ENCODE peak calls at places on chromosomes 16 and 17, in four cellular contexts. One of them, this sample, is unnamed.

GRCh38 chr17:6928193-6928592 is 67.7 kb upstream of the ALOX12 start:
- DNase-seq in stimulated activated CD8-positive, alpha-beta memory T cell treated with anti-CD3 and anti-CD28 coated beads, Interleukin-15, amount 100 ng/mL, for 24 hours: no peak
- DNase-seq in activated T-helper 1 cell treated with anti-CD3 and anti-CD28 coated beads, Interleukin-2, amount 50 U/mL, for 16 hours: no peak
- DNase-seq in esophagus squamous epithelium: no peak
- DNase-seq in this sample: no peak

GRCh38 chr17:19900809-19901208 is 33.1 kb upstream of the ULK2 start:
- DNase-seq in stimulated activated CD8-positive, alpha-beta memory T cell treated with anti-CD3 and anti-CD28 coated beads, Interleukin-15, amount 100 ng/mL, for 24 hours: no peak
- DNase-seq in activated T-helper 1 cell treated with anti-CD3 and anti-CD28 coated beads, Interleukin-2, amount 50 U/mL, for 16 hours: no peak
- DNase-seq in esophagus squamous epithelium: no peak
- DNase-seq in this sample: no peak

GRCh38 chr17:74045608-74046007 is 157.9 kb upstream of the RPL38 start:
- DNase-seq in stimulated activated CD8-positive, alpha-beta memory T cell treated with anti-CD3 and anti-CD28 coated beads, Interleukin-15, amount 100 ng/mL, for 24 hours: no peak
- DNase-seq in activated T-helper 1 cell treated with anti-CD3 and anti-CD28 coated beads, Interleukin-2, amount 50 U/mL, for 16 hours: no peak
- DNase-seq in esophagus squamous epithelium: no peak
- DNase-seq in this sample: no peak

GRCh38 chr17:39485555-39485954 is 24.3 kb downstream of the CDK12 start:
- DNase-seq in stimulated activated CD8-positive, alpha-beta memory T cell treated with anti-CD3 and anti-CD28 coated beads, Interleukin-15, amount 100 ng/mL, for 24 hours: no peak
- DNase-seq in activated T-helper 1 cell treated with anti-CD3 and anti-CD28 coated beads, Interleukin-2, amount 50 U/mL, for 16 hours: no peak
- DNase-seq in esophagus squamous epithelium: no peak
- DNase-seq in this sample: no peak

GRCh38 chr17:38460716-38461650 is 32.7 kb downstream of the ARHGAP23 start:
- DNase-seq in stimulated activated CD8-positive, alpha-beta memory T cell treated with anti-CD3 and anti-CD28 coated beads, Interleukin-15, amount 100 ng/mL, for 24 hours: no peak
- DNase-seq in activated T-helper 1 cell treated with anti-CD3 and anti-CD28 coated beads, Interleukin-2, amount 50 U/mL, for 16 hours: no peak
- DNase-seq in esophagus squamous epithelium: no peak
- DNase-seq in this sample: no peak

GRCh38 chr16:75130150-75130771 is 13.7 kb upstream of the LDHD start:
- DNase-seq in stimulated activated CD8-positive, alpha-beta memory T cell treated with anti-CD3 and anti-CD28 coated beads, Interleukin-15, amount 100 ng/mL, for 24 hours: no peak
- DNase-seq in activated T-helper 1 cell treated with anti-CD3 and anti-CD28 coated beads, Interleukin-2, amount 50 U/mL, for 16 hours: no peak
- DNase-seq in esophagus squamous epithelium: no peak
- DNase-seq in this sample: no peak

GRCh38 chr17:78491236-78492115 is 85.7 kb downstream of the DNAH17 start:
- DNase-seq in stimulated activated CD8-positive, alpha-beta memory T cell treated with anti-CD3 and anti-CD28 coated beads, Interleukin-15, amount 100 ng/mL, for 24 hours: no peak
- DNase-seq in activated T-helper 1 cell treated with anti-CD3 and anti-CD28 coated beads, Interleukin-2, amount 50 U/mL, for 16 hours: no peak
- DNase-seq in esophagus squamous epithelium: no peak
- DNase-seq in this sample: no peak

GRCh38 chr17:39608601-39609000 is 881 bp upstream of the NEUROD2 start:
- DNase-seq in stimulated activated CD8-positive, alpha-beta memory T cell treated with anti-CD3 and anti-CD28 coated beads, Interleukin-15, amount 100 ng/mL, for 24 hours: no peak
- DNase-seq in activated T-helper 1 cell treated with anti-CD3 and anti-CD28 coated beads, Interleukin-2, amount 50 U/mL, for 16 hours: no peak
- DNase-seq in esophagus squamous epithelium: no peak
- DNase-seq in this sample: no peak

GRCh38 chr16:57846078-57846697 is 43.9 kb upstream of the KIFC3 start:
- DNase-seq in stimulated activated CD8-positive, alpha-beta memory T cell treated with anti-CD3 and anti-CD28 coated beads, Interleukin-15, amount 100 ng/mL, for 24 hours: no peak
- DNase-seq in activated T-helper 1 cell treated with anti-CD3 and anti-CD28 coated beads, Interleukin-2, amount 50 U/mL, for 16 hours: no peak
- DNase-seq in esophagus squamous epithelium: no peak
- DNase-seq in this sample: no peak

GRCh38 chr17:82963104-82963950 is 116.1 kb upstream of the METRNL start:
- DNase-seq in stimulated activated CD8-positive, alpha-beta memory T cell treated with anti-CD3 and anti-CD28 coated beads, Interleukin-15, amount 100 ng/mL, for 24 hours: no peak
- DNase-seq in activated T-helper 1 cell treated with anti-CD3 and anti-CD28 coated beads, Interleukin-2, amount 50 U/mL, for 16 hours: no peak
- DNase-seq in esophagus squamous epithelium: no peak
- DNase-seq in this sample: no peak

GRCh38 chr17:75909051-75909811 is 4.5 kb upstream of the MRPL38 start:
- DNase-seq in stimulated activated CD8-positive, alpha-beta memory T cell treated with anti-CD3 and anti-CD28 coated beads, Interleukin-15, amount 100 ng/mL, for 24 hours: no peak
- DNase-seq in activated T-helper 1 cell treated with anti-CD3 and anti-CD28 coated beads, Interleukin-2, amount 50 U/mL, for 16 hours: no peak
- DNase-seq in esophagus squamous epithelium: no peak
- DNase-seq in this sample: no peak

GRCh38 chr17:31677681-31678080 is 181.4 kb downstream of the COPRS start:
- DNase-seq in stimulated activated CD8-positive, alpha-beta memory T cell treated with anti-CD3 and anti-CD28 coated beads, Interleukin-15, amount 100 ng/mL, for 24 hours: no peak
- DNase-seq in activated T-helper 1 cell treated with anti-CD3 and anti-CD28 coated beads, Interleukin-2, amount 50 U/mL, for 16 hours: no peak
- DNase-seq in esophagus squamous epithelium: no peak
- DNase-seq in this sample: no peak

GRCh38 chr16:23245268-23245667 is 56.8 kb upstream of the SCNN1B start:
- DNase-seq in stimulated activated CD8-positive, alpha-beta memory T cell treated with anti-CD3 and anti-CD28 coated beads, Interleukin-15, amount 100 ng/mL, for 24 hours: no peak
- DNase-seq in activated T-helper 1 cell treated with anti-CD3 and anti-CD28 coated beads, Interleukin-2, amount 50 U/mL, for 16 hours: no peak
- DNase-seq in esophagus squamous epithelium: no peak
- DNase-seq in this sample: no peak

GRCh38 chr17:13106171-13106570 is 88.3 kb upstream of the ELAC2 start:
- DNase-seq in stimulated activated CD8-positive, alpha-beta memory T cell treated with anti-CD3 and anti-CD28 coated beads, Interleukin-15, amount 100 ng/mL, for 24 hours: no peak
- DNase-seq in activated T-helper 1 cell treated with anti-CD3 and anti-CD28 coated beads, Interleukin-2, amount 50 U/mL, for 16 hours: no peak
- DNase-seq in esophagus squamous epithelium: no peak
- DNase-seq in this sample: no peak

GRCh38 chr16:57694556-57695377 is at the start of gene DRC7:
- DNase-seq in stimulated activated CD8-positive, alpha-beta memory T cell treated with anti-CD3 and anti-CD28 coated beads, Interleukin-15, amount 100 ng/mL, for 24 hours: no peak
- DNase-seq in activated T-helper 1 cell treated with anti-CD3 and anti-CD28 coated beads, Interleukin-2, amount 50 U/mL, for 16 hours: no peak
- DNase-seq in esophagus squamous epithelium: no peak
- DNase-seq in this sample: no peak

GRCh38 chr17:51428668-51429486 is 168.5 kb downstream of the UTP18 start:
- DNase-seq in stimulated activated CD8-positive, alpha-beta memory T cell treated with anti-CD3 and anti-CD28 coated beads, Interleukin-15, amount 100 ng/mL, for 24 hours: no peak
- DNase-seq in activated T-helper 1 cell treated with anti-CD3 and anti-CD28 coated beads, Interleukin-2, amount 50 U/mL, for 16 hours: no peak
- DNase-seq in esophagus squamous epithelium: no peak
- DNase-seq in this sample: no peak

GRCh38 chr17:55842405-55843158 is 91.7 kb downstream of the PCTP start:
- DNase-seq in stimulated activated CD8-positive, alpha-beta memory T cell treated with anti-CD3 and anti-CD28 coated beads, Interleukin-15, amount 100 ng/mL, for 24 hours: no peak
- DNase-seq in activated T-helper 1 cell treated with anti-CD3 and anti-CD28 coated beads, Interleukin-2, amount 50 U/mL, for 16 hours: no peak
- DNase-seq in esophagus squamous epithelium: no peak
- DNase-seq in this sample: no peak

GRCh38 chr16:72474511-72475123 is 302.7 kb upstream of the PMFBP1 start:
- DNase-seq in stimulated activated CD8-positive, alpha-beta memory T cell treated with anti-CD3 and anti-CD28 coated beads, Interleukin-15, amount 100 ng/mL, for 24 hours: no peak
- DNase-seq in activated T-helper 1 cell treated with anti-CD3 and anti-CD28 coated beads, Interleukin-2, amount 50 U/mL, for 16 hours: no peak
- DNase-seq in esophagus squamous epithelium: no peak
- DNase-seq in this sample: no peak

GRCh38 chr17:12647023-12647422 is 18.7 kb upstream of the MYOCD start:
- DNase-seq in stimulated activated CD8-positive, alpha-beta memory T cell treated with anti-CD3 and anti-CD28 coated beads, Interleukin-15, amount 100 ng/mL, for 24 hours: no peak
- DNase-seq in activated T-helper 1 cell treated with anti-CD3 and anti-CD28 coated beads, Interleukin-2, amount 50 U/mL, for 16 hours: no peak
- DNase-seq in esophagus squamous epithelium: no peak
- DNase-seq in this sample: no peak